ENCODE peak calls at places on chromosomes 6 and 20, in seven cellular contexts. D is H1, Z is transverse colon, N is heart left ventricle, T is Peyer's patch, E is adrenal gland, J is A549. W is an unnamed sample.

GRCh38 chr6:89242574-89243330 is 25.6 kb upstream of the GABRR1 start:
- DNase-seq in J (peak; percentile 25), N (no peak), D (peak; percentile 34), E (no peak), Z (peak; percentile 12), T (no peak), W (no peak)

GRCh38 chr6:68559052-68559451 is 76.0 kb upstream of the ADGRB3 start:
- DNase-seq in J (no peak), T (no peak), E (no peak), N (no peak), Z (no peak), D (no peak), W (no peak)

GRCh38 chr6:90715093-90715655 is 128.3 kb upstream of the MAP3K7 start:
- DNase-seq in N (no peak), D (no peak), J (no peak), T (no peak), Z (no peak), E (no peak), W (no peak)

GRCh38 chr6:39540454-39540853 is 184.8 kb downstream of the KIF6 start:
- DNase-seq in N (no peak), Z (no peak), D (no peak), T (no peak), E (no peak), J (no peak), W (no peak)

GRCh38 chr6:16818992-16819626 is 57.8 kb upstream of the ATXN1 start:
- DNase-seq in J (no peak), N (no peak), D (no peak), Z (no peak), T (no peak), E (no peak), W (no peak)

GRCh38 chr6:117534974-117535373 is 52.5 kb downstream of the DCBLD1 start:
- DNase-seq in T (no peak), D (no peak), N (no peak), E (no peak), Z (no peak), J (no peak), W (no peak)

GRCh38 chr6:35469711-35470662 is 1.8 kb downstream of the RPL10A start:
- DNase-seq in N (no peak), D (no peak), J (no peak), Z (peak; percentile 55), E (no peak), T (no peak), W (peak; percentile 52)

GRCh38 chr6:13526718-13527668 is 39.6 kb upstream of the GFOD1 start:
- DNase-seq in D (no peak), Z (peak; percentile 57), T (peak; percentile 74), J (no peak), E (peak; percentile 28), N (no peak), W (peak; percentile 17)

GRCh38 chr6:113171882-113172281 is 685.3 kb upstream of the MARCKS start:
- DNase-seq in J (no peak), T (no peak), E (no peak), N (no peak), D (no peak), Z (no peak), W (no peak)

GRCh38 chr6:165031491-165031890 is 277.9 kb downstream of the C6orf118 start:
- DNase-seq in E (no peak), T (no peak), J (no peak), D (no peak), Z (no peak), N (no peak), W (no peak)

GRCh38 chr6:125867483-125867935 is 76.7 kb downstream of the NCOA7 start:
- DNase-seq in Z (peak; percentile 54), N (no peak), E (no peak), D (peak; percentile 53), J (no peak), T (no peak), W (no peak)

GRCh38 chr20:34530342-34530741 is 14.1 kb downstream of the DYNLRB1 start:
- DNase-seq in Z (no peak), J (no peak), D (no peak), T (no peak), E (no peak), N (no peak), W (no peak)

GRCh38 chr6:160160450-160160849 is 38.8 kb downstream of the SLC22A1 start:
- DNase-seq in Z (peak; percentile 47), E (no peak), D (no peak), J (no peak), N (no peak), T (no peak), W (no peak)

GRCh38 chr20:13029687-13030510 is 21.1 kb downstream of the SPTLC3 start:
- DNase-seq in D (peak; percentile 43), T (peak; percentile 68), Z (peak; percentile 15), N (no peak), E (peak; percentile 53), J (peak; percentile 67), W (no peak)

GRCh38 chr20:51641866-51642265 is 99.3 kb upstream of the NFATC2 start:
- DNase-seq in D (no peak), T (no peak), N (no peak), E (no peak), J (no peak), Z (no peak), W (no peak)

GRCh38 chr20:47680804-47681529 is 104.3 kb downstream of the SULF2 start:
- DNase-seq in Z (no peak), E (no peak), D (no peak), T (no peak), J (no peak), N (no peak), W (no peak)

GRCh38 chr6:133502451-133503259 is 261.5 kb downstream of the EYA4 start:
- DNase-seq in N (no peak), J (no peak), T (no peak), Z (no peak), D (no peak), E (no peak), W (no peak)

GRCh38 chr6:31940256-31940664 is 5.6 kb upstream of the CFB start:
- DNase-seq in T (no peak), N (no peak), E (no peak), D (no peak), J (no peak), Z (no peak), W (no peak)

GRCh38 chr20:42963796-42964195 is 225.9 kb downstream of the PTPRT start:
- DNase-seq in N (no peak), T (no peak), E (no peak), D (no peak), Z (no peak), J (no peak), W (no peak)

GRCh38 chr6:10154251-10154650 is 260.6 kb downstream of the TFAP2A start:
- DNase-seq in J (no peak), D (no peak), Z (no peak), N (no peak), E (no peak), T (no peak), W (no peak)

GRCh38 chr6:75101896-75102680 is 103.8 kb downstream of the COL12A1 start:
- DNase-seq in Z (no peak), N (no peak), T (no peak), J (no peak), E (no peak), D (no peak), W (no peak)

GRCh38 chr6:42618686-42619085 is 54.9 kb downstream of the UBR2 start:
- DNase-seq in D (no peak), Z (no peak), E (no peak), J (no peak), T (no peak), N (no peak), W (no peak)

GRCh38 chr6:160973311-160973710 is 18.3 kb upstream of the MAP3K4 start:
- DNase-seq in D (no peak), T (no peak), E (peak; percentile 20), N (peak; percentile 76), Z (no peak), J (no peak), W (peak; percentile 32)

GRCh38 chr20:63456429-63457284 is 15.8 kb downstream of the KCNQ2 start:
- DNase-seq in N (peak; percentile 60), Z (no peak), T (no peak), E (no peak), D (no peak), J (no peak), W (no peak)

GRCh38 chr6:114521926-114522325 is 179.1 kb upstream of the HS3ST5 start:
- DNase-seq in J (no peak), E (no peak), Z (no peak), T (no peak), D (no peak), N (no peak), W (no peak)

GRCh38 chr20:38610521-38610920 is 8.9 kb downstream of the ARHGAP40 start:
- DNase-seq in E (no peak), J (no peak), D (no peak), Z (no peak), T (no peak), N (no peak), W (no peak)

DNA sequence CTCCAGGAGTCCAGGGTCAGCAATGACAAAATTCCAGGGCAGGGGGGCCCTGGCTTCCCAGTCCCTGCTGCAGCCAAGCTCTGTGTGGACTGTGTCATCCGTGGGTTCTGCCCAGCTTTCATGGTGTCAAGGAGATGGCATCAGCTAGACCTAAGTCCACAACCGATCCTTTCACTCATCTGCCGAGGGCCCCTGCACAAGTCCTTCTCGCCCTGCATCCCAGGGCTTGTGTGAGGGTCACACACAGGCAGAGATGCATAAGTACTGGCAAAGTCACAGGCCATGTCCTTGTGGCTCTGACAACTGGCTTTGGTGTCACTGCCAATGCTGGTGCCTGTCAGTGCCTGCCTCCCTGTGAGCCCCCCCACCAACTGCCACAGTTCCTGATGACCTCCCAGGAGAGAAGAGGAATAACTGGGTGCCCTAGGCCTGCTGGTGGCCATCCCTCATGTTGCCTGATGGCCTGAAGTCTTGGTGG is 181.4 kb upstream of the CST7 start:
- DNase-seq in T (peak; percentile 28), J (no peak), D (no peak), E (no peak), Z (no peak), N (no peak), W (no peak)
- H3K9me3 ChIP-seq in T (no peaks in the 10 kb centered on the region), J (no peaks in the 10 kb centered on the region), D (no peaks in the 10 kb centered on the region), E (no peaks in the 10 kb centered on the region), Z (no peaks in the 10 kb centered on the region), N (no peaks in the 10 kb centered on the region), W (no peaks in the 10 kb centered on the region)

GRCh38 chr20:49517509-49518100 is 35.1 kb upstream of the KCNB1 start:
- DNase-seq in T (no peak), J (no peak), E (no peak), Z (no peak), N (no peak), D (no peak), W (no peak)
- TF ChIP-seq POLR2A in T (no peak), J (no peak), E (no peak), Z (no peak), N (no peak), D (no peak), W (no peak)

DNA sequence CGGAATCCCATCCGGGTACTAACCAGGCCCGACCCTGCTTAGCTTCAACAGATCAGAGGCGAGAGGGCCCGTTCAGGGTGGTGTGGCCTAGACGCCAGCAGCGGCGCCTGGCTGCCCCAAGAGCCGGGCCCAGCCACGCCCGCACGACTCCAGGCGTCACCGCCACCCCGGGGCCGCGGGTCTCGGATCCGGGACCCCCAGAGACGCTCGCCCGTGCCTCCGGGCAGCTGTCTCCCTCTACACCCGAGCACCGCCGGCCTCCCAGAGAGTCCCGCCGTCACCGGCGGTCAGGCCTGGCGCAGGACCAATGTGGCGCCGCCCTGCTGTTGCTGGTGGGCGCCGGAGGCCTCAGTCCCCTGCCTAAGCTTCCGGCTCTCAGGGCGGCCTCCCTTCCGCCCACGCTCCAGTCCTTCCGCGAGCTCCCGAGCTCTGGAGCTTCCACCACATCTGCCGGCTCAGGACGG is 441.2 kb upstream of the DEFB115 start:
- DNase-seq in J (no peak), Z (no peak), T (no peak), E (no peak), D (no peak), N (peak; percentile 37), W (no peak)
- H3K9me3 ChIP-seq in J (peaks cover 2% of the 10 kb centered on the region), Z (peaks cover 23% of the 10 kb centered on the region), T (no peaks in the 10 kb centered on the region), E (no peaks in the 10 kb centered on the region), D (peaks cover 75% of the 10 kb centered on the region), N (peaks cover 12% of the 10 kb centered on the region), W (no peaks in the 10 kb centered on the region)

GRCh38 chr6:136341367-136341766 is 51.7 kb upstream of the BCLAF1 start:
- DNase-seq in J (no peak), T (no peak), D (no peak), E (no peak), Z (no peak), N (no peak), W (no peak)
- TF ChIP-seq POLR2A in J (no peak), T (no peak), D (no peak), E (no peak), Z (no peak), N (no peak), W (no peak)